ENCODE peak calls at places on chromosomes 11 and 22, in four cellular contexts. Q, B, H and K are unnamed samples.
A peak's percentile ranks its signal among the peaks of the same experiment; 100 is the strongest.

GRCh38 chr11:94974178-94974577 is 669 bp downstream of the KDM4D start:
- DNase-seq in Q (no peak), B (no peak), H (no peak), K (no peak)

GRCh38 chr11:29224739-29225384 is 792.0 kb downstream of the KCNA4 start:
- DNase-seq in Q (no peak), B (no peak), H (no peak), K (no peak)

GRCh38 chr11:120303004-120303637 is 22.0 kb upstream of the TLCD5 start:
- DNase-seq in Q (peak; percentile 55), H (peak; percentile 60), B (peak; percentile 66), K (peak; percentile 77)

GRCh38 chr11:35168606-35169200 is 29.7 kb downstream of the CD44 start:
- DNase-seq in B (no peak), H (no peak), Q (no peak), K (no peak)

GRCh38 chr22:48758021-48758561 is 1069.6 kb downstream of the BRD1 start:
- DNase-seq in B (peak; percentile 14), H (no peak), Q (no peak), K (no peak)

GRCh38 chr11:20962581-20962980 is 293.2 kb downstream of the NELL1 start:
- DNase-seq in H (no peak), B (no peak), Q (no peak), K (no peak)

GRCh38 chr11:72072348-72072747 is 8.0 kb downstream of the NUMA1 start:
- DNase-seq in H (peak; percentile 64), B (no peak), Q (no peak), K (peak; percentile 61)

GRCh38 chr11:67572747-67573419 is 10.7 kb upstream of the GSTP1 start:
- DNase-seq in Q (peak; percentile 58), H (peak; percentile 44), B (peak; percentile 67), K (peak; percentile 76)

GRCh38 chr11:76415073-76415472 is 29.7 kb upstream of the EMSY start:
- DNase-seq in H (no peak), B (no peak), Q (no peak), K (no peak)

GRCh38 chr11:12288212-12288933 is 89.0 kb upstream of the PARVA start:
- DNase-seq in Q (peak; percentile 88), H (peak; percentile 50), B (peak; percentile 70), K (peak; percentile 87)

GRCh38 chr11:111097191-111097590 is 148.3 kb upstream of the POU2AF2 start:
- DNase-seq in H (no peak), B (peak; percentile 46), Q (no peak), K (no peak)

GRCh38 chr11:35165416-35166368 is 26.7 kb downstream of the CD44 start:
- DNase-seq in B (peak; percentile 37), H (peak; percentile 94), Q (no peak), K (peak; percentile 35)

GRCh38 chr11:119742263-119742861 is 13.4 kb upstream of the NECTIN1 start:
- DNase-seq in Q (no peak), H (no peak), B (no peak), K (no peak)

GRCh38 chr11:57639321-57640067 is 10.2 kb downstream of the YPEL4 start:
- DNase-seq in Q (no peak), B (no peak), H (no peak), K (no peak)

GRCh38 chr11:67646535-67647336 is 3.8 kb downstream of the ACY3 start:
- DNase-seq in B (no peak), Q (no peak), H (peak; percentile 72), K (no peak)

GRCh38 chr11:66844496-66845142 is 1.4 kb downstream of the RCE1 start:
- DNase-seq in H (no peak), Q (no peak), B (no peak), K (no peak)

GRCh38 chr22:39149915-39150847 is 2.3 kb downstream of the CBX7 start:
- DNase-seq in B (no peak), Q (no peak), H (no peak), K (no peak)

GRCh38 chr22:28547132-28547842 is 132.4 kb downstream of the TTC28 start:
- DNase-seq in B (no peak), Q (no peak), H (no peak), K (no peak)

GRCh38 chr11:57277845-57278720 is 41.0 kb upstream of the APLNR start:
- DNase-seq in B (peak; percentile 72), Q (peak; percentile 65), H (peak; percentile 7), K (peak; percentile 76)

GRCh38 chr11:47216141-47216798 is 1.5 kb downstream of the DDB2 start:
- DNase-seq in H (peak; percentile 50), Q (no peak), B (peak; percentile 68), K (peak; percentile 85)

GRCh38 chr22:37179622-37180420 is 8.2 kb downstream of the C1QTNF6 start:
- DNase-seq in B (no peak), H (no peak), Q (no peak), K (no peak)

GRCh38 chr22:50027639-50028537 is 15.3 kb upstream of the IL17REL start:
- DNase-seq in Q (no peak), H (peak; percentile 75), B (no peak), K (no peak)

GRCh38 chr22:37965940-37966664 is 12.6 kb downstream of the POLR2F start:
- DNase-seq in B (no peak), Q (no peak), H (no peak), K (no peak)

GRCh38 chr11:107689317-107690202 is 22.3 kb downstream of the SLN start:
- DNase-seq in Q (peak; percentile 84), B (peak; percentile 85), H (peak; percentile 64), K (peak; percentile 64)

GRCh38 chr11:420054-420910 is 5.5 kb upstream of the SIGIRR start:
- DNase-seq in B (no peak), H (no peak), Q (no peak), K (no peak)

GRCh38 chr11:44016129-44016528 is 31.7 kb upstream of the ACCSL start:
- DNase-seq in B (no peak), H (no peak), Q (no peak), K (no peak)

GRCh38 chr22:38724926-38725571 is 19.3 kb downstream of the GTPBP1 start:
- DNase-seq in B (no peak), H (peak; percentile 33), Q (peak; percentile 77), K (peak; percentile 43)

GRCh38 chr11:1953489-1954284 is 6.6 kb downstream of the MRPL23 start:
- DNase-seq in B (no peak), H (no peak), Q (no peak), K (no peak)